ENCODE peak calls at places on chromosomes 7 and 10, in eight cellular contexts. W is kidney glomerular epithelial cell; T is CD4-positive, alpha-beta memory T cell; Z is osteocyte; M is adrenal gland; I is kidney tubule cell; X is H9; B is progenitor cell of endocrine pancreas. P is an unnamed sample.
A peak's percentile ranks its signal among the peaks of the same experiment; 100 is the strongest.

GRCh38 chr7:122136033-122136432 is 8.0 kb downstream of the AASS start:
- DNase-seq in I (no peak), T (no peak), X (no peak), M (no peak), Z (no peak), B (no peak), W (no peak), P (no peak)

GRCh38 chr10:6211341-6212265 is 8.9 kb downstream of the PFKFB3 start:
- DNase-seq in T (no peak), B (no peak), W (no peak), Z (no peak), X (peak; percentile 27), I (no peak), M (no peak), P (no peak)

GRCh38 chr10:18400911-18401260 is 250.5 kb downstream of the NSUN6 start:
- DNase-seq in X (peak; percentile 50), T (no peak), I (no peak), Z (no peak), M (peak; percentile 41), W (no peak), B (peak; percentile 12), P (peak; percentile 55)

GRCh38 chr7:101691822-101692384 is 62.8 kb upstream of the MYL10 start:
- DNase-seq in X (no peak), T (no peak), B (no peak), I (peak; percentile 84), W (peak; percentile 76), Z (no peak), M (no peak), P (peak; percentile 79)

GRCh38 chr10:43262043-43262901 is 4.6 kb downstream of the RASGEF1A start:
- DNase-seq in X (peak; percentile 35), T (no peak), W (no peak), B (no peak), Z (peak; percentile 81), I (no peak), M (peak; percentile 15), P (no peak)

GRCh38 chr10:127462643-127463295 is 86.3 kb upstream of the NPS start:
- DNase-seq in Z (peak; percentile 34), M (no peak), B (no peak), I (no peak), X (no peak), W (no peak), T (no peak), P (no peak)

GRCh38 chr10:7432884-7433726 is 22.3 kb upstream of the SFMBT2 start:
- DNase-seq in I (no peak), X (no peak), M (no peak), T (no peak), W (no peak), B (no peak), Z (no peak), P (no peak)

GRCh38 chr7:132759482-132760240 is 183.4 kb upstream of the PLXNA4 start:
- DNase-seq in B (no peak), T (no peak), M (no peak), Z (peak; percentile 64), X (no peak), W (no peak), I (no peak), P (no peak)

GRCh38 chr10:74202356-74202755 is 51.3 kb downstream of the ADK start:
- DNase-seq in M (no peak), Z (no peak), I (no peak), X (no peak), W (no peak), B (no peak), T (no peak), P (no peak)

GRCh38 chr10:97416565-97416964 is 9.4 kb upstream of the PGAM1 start:
- DNase-seq in T (no peak), B (no peak), M (no peak), W (no peak), X (no peak), Z (no peak), I (no peak), P (no peak)

GRCh38 chr10:8874268-8874667 is 819.8 kb downstream of the GATA3 start:
- DNase-seq in B (no peak), M (no peak), X (no peak), W (no peak), T (no peak), Z (no peak), I (no peak), P (no peak)

GRCh38 chr7:29926761-29927160 is 62.8 kb downstream of the SCRN1 start:
- DNase-seq in T (no peak), Z (peak; percentile 10), X (no peak), M (no peak), W (no peak), I (no peak), B (no peak), P (no peak)

GRCh38 chr7:131250331-131250730 is 77.3 kb upstream of the MKLN1 start:
- DNase-seq in T (no peak), W (no peak), I (no peak), B (no peak), X (no peak), M (no peak), Z (peak; percentile 49), P (no peak)

GRCh38 chr10:14244801-14245211 is 85.9 kb downstream of the FRMD4A start:
- DNase-seq in M (no peak), X (no peak), I (peak; percentile 70), Z (no peak), W (no peak), B (no peak), T (no peak), P (no peak)

GRCh38 chr10:11272915-11273389 is 255.3 kb downstream of the CELF2 start:
- DNase-seq in M (no peak), T (no peak), W (peak; percentile 5), B (no peak), Z (no peak), I (no peak), X (no peak), P (no peak)

GRCh38 chr10:96436035-96436434 is 77.2 kb upstream of the OPALIN start:
- DNase-seq in X (no peak), T (no peak), B (no peak), W (no peak), M (no peak), I (no peak), Z (no peak), P (no peak)

GRCh38 chr7:28378574-28379149 is 33.7 kb upstream of the CREB5 start:
- DNase-seq in Z (no peak), X (no peak), M (no peak), T (no peak), B (no peak), W (peak; percentile 29), I (peak; percentile 71), P (no peak)

GRCh38 chr7:136174477-136174876 is 197.3 kb upstream of the MTPN start:
- DNase-seq in T (no peak), M (no peak), B (no peak), I (no peak), Z (no peak), W (no peak), X (no peak), P (no peak)

GRCh38 chr10:87865201-87866025 is 2.0 kb downstream of the PTEN start:
- DNase-seq in Z (no peak), X (no peak), T (no peak), B (no peak), M (no peak), W (no peak), I (no peak), P (peak; percentile 23)

GRCh38 chr10:122301055-122301810 is 30.1 kb downstream of the BTBD16 start:
- DNase-seq in Z (peak; percentile 84), I (peak; percentile 79), B (no peak), M (no peak), W (peak; percentile 93), T (peak; percentile 25), X (no peak), P (peak; percentile 9)

GRCh38 chr10:120458432-120458831 is 1.4 kb downstream of the PLPP4 start:
- DNase-seq in X (no peak), B (no peak), Z (no peak), W (no peak), I (no peak), M (no peak), T (no peak), P (no peak)

GRCh38 chr7:40827217-40828085 is 692.6 kb downstream of the SUGCT start:
- DNase-seq in W (peak; percentile 52), B (no peak), M (no peak), I (peak; percentile 18), X (no peak), T (no peak), Z (no peak), P (peak; percentile 55)

GRCh38 chr7:138864667-138865066 is 66.7 kb upstream of the ATP6V0A4 start:
- DNase-seq in X (no peak), I (peak; percentile 49), B (no peak), W (no peak), T (no peak), Z (no peak), M (no peak), P (peak; percentile 10)

GRCh38 chr10:12208460-12208859 is 12.5 kb downstream of the CDC123 start:
- DNase-seq in M (no peak), B (no peak), I (no peak), Z (no peak), T (no peak), X (no peak), W (no peak), P (no peak)

GRCh38 chr10:123797813-123798212 is 93.8 kb downstream of the CPXM2 start:
- DNase-seq in X (peak; percentile 67), M (no peak), I (no peak), Z (peak; percentile 57), W (no peak), T (no peak), B (no peak), P (no peak)

GRCh38 chr10:53209941-53210611 is 437.5 kb upstream of the MBL2 start:
- DNase-seq in W (peak; percentile 40), M (no peak), I (peak; percentile 57), T (no peak), X (peak; percentile 38), B (no peak), Z (no peak), P (peak; percentile 13)

GRCh38 chr7:1354661-1355567 is 104.4 kb downstream of the MICALL2 start:
- DNase-seq in I (peak; percentile 63), T (no peak), M (no peak), Z (no peak), X (no peak), W (no peak), B (no peak), P (peak; percentile 31)